ENCODE peak calls at places on chromosomes 2 and 18, in ten cellular contexts. One of them, this sample, is unnamed.

GRCh38 chr2:162344617-162344950 is 652 bp downstream of the GCA start:
- DNase-seq in GOT3: no peak
- DNase-seq in GM13977: no peak
- DNase-seq in NCI-H1092 treated with DMSO at 0.1 percent for 48 hours: no peak
- DNase-seq in T-helper 9 cell: no peak
- DNase-seq in BE2C: no peak
- DNase-seq in activated T-cell treated with anti-CD3 and anti-CD28 coated beads for 1 hour: no peak
- DNase-seq in PC-9: no peak
- DNase-seq in GM20000: no peak
- DNase-seq in trophoblast cell: no peak
- DNase-seq in this sample: no peak

GRCh38 chr18:7168408-7168807 is 50.8 kb upstream of the LAMA1 start:
- DNase-seq in GOT3: no peak
- DNase-seq in GM13977: no peak
- DNase-seq in NCI-H1092 treated with DMSO at 0.1 percent for 48 hours: no peak
- DNase-seq in T-helper 9 cell: no peak
- DNase-seq in BE2C: no peak
- DNase-seq in activated T-cell treated with anti-CD3 and anti-CD28 coated beads for 1 hour: no peak
- DNase-seq in PC-9: no peak
- DNase-seq in GM20000: no peak
- DNase-seq in trophoblast cell: no peak
- DNase-seq in this sample: no peak

GRCh38 chr2:58081000-58081399 is 34.4 kb downstream of the VRK2 start:
- DNase-seq in GOT3: no peak
- DNase-seq in GM13977: no peak
- DNase-seq in NCI-H1092 treated with DMSO at 0.1 percent for 48 hours: no peak
- DNase-seq in T-helper 9 cell: no peak
- DNase-seq in BE2C: no peak
- DNase-seq in activated T-cell treated with anti-CD3 and anti-CD28 coated beads for 1 hour: no peak
- DNase-seq in PC-9: no peak
- DNase-seq in GM20000: no peak
- DNase-seq in trophoblast cell: no peak
- DNase-seq in this sample: no peak

GRCh38 chr2:74548919-74549684 is 4.6 kb downstream of the LOXL3 start:
- DNase-seq in GOT3: no peak
- DNase-seq in GM13977: peak
- DNase-seq in NCI-H1092 treated with DMSO at 0.1 percent for 48 hours: peak
- DNase-seq in T-helper 9 cell: no peak
- DNase-seq in BE2C: peak
- DNase-seq in activated T-cell treated with anti-CD3 and anti-CD28 coated beads for 1 hour: no peak
- DNase-seq in PC-9: peak
- DNase-seq in GM20000: peak
- DNase-seq in trophoblast cell: no peak
- DNase-seq in this sample: no peak

GRCh38 chr2:233791883-233792329 is 13.8 kb downstream of the MROH2A start:
- DNase-seq in GOT3: no peak
- DNase-seq in GM13977: no peak
- DNase-seq in NCI-H1092 treated with DMSO at 0.1 percent for 48 hours: no peak
- DNase-seq in T-helper 9 cell: no peak
- DNase-seq in BE2C: no peak
- DNase-seq in activated T-cell treated with anti-CD3 and anti-CD28 coated beads for 1 hour: no peak
- DNase-seq in PC-9: no peak
- DNase-seq in GM20000: no peak
- DNase-seq in trophoblast cell: no peak
- DNase-seq in this sample: no peak

GRCh38 chr2:236163483-236164200 is 4.5 kb downstream of the GBX2 start:
- DNase-seq in GOT3: no peak
- DNase-seq in GM13977: no peak
- DNase-seq in NCI-H1092 treated with DMSO at 0.1 percent for 48 hours: no peak
- DNase-seq in T-helper 9 cell: no peak
- DNase-seq in BE2C: no peak
- DNase-seq in activated T-cell treated with anti-CD3 and anti-CD28 coated beads for 1 hour: no peak
- DNase-seq in PC-9: no peak
- DNase-seq in GM20000: peak
- DNase-seq in trophoblast cell: no peak
- DNase-seq in this sample: no peak

GRCh38 chr2:159454185-159454584 is 162.2 kb downstream of the BAZ2B start:
- DNase-seq in GOT3: no peak
- DNase-seq in GM13977: no peak
- DNase-seq in NCI-H1092 treated with DMSO at 0.1 percent for 48 hours: no peak
- DNase-seq in T-helper 9 cell: no peak
- DNase-seq in BE2C: no peak
- DNase-seq in activated T-cell treated with anti-CD3 and anti-CD28 coated beads for 1 hour: no peak
- DNase-seq in PC-9: peak
- DNase-seq in GM20000: no peak
- DNase-seq in trophoblast cell: peak
- DNase-seq in this sample: no peak

GRCh38 chr18:10027031-10027430 is 113.2 kb downstream of the VAPA start:
- DNase-seq in GOT3: no peak
- DNase-seq in GM13977: no peak
- DNase-seq in NCI-H1092 treated with DMSO at 0.1 percent for 48 hours: no peak
- DNase-seq in T-helper 9 cell: no peak
- DNase-seq in BE2C: no peak
- DNase-seq in activated T-cell treated with anti-CD3 and anti-CD28 coated beads for 1 hour: no peak
- DNase-seq in PC-9: no peak
- DNase-seq in GM20000: no peak
- DNase-seq in trophoblast cell: no peak
- DNase-seq in this sample: no peak

GRCh38 chr2:239983004-239983778 is 42.0 kb downstream of the NDUFA10 start:
- DNase-seq in GOT3: no peak
- DNase-seq in GM13977: no peak
- DNase-seq in NCI-H1092 treated with DMSO at 0.1 percent for 48 hours: no peak
- DNase-seq in T-helper 9 cell: no peak
- DNase-seq in BE2C: no peak
- DNase-seq in activated T-cell treated with anti-CD3 and anti-CD28 coated beads for 1 hour: no peak
- DNase-seq in PC-9: no peak
- DNase-seq in GM20000: no peak
- DNase-seq in trophoblast cell: no peak
- DNase-seq in this sample: no peak

GRCh38 chr18:56522826-56523225 is 115.6 kb downstream of the TXNL1 start:
- DNase-seq in GOT3: no peak
- DNase-seq in GM13977: no peak
- DNase-seq in NCI-H1092 treated with DMSO at 0.1 percent for 48 hours: no peak
- DNase-seq in T-helper 9 cell: no peak
- DNase-seq in BE2C: no peak
- DNase-seq in activated T-cell treated with anti-CD3 and anti-CD28 coated beads for 1 hour: no peak
- DNase-seq in PC-9: no peak
- DNase-seq in GM20000: no peak
- DNase-seq in trophoblast cell: no peak
- DNase-seq in this sample: no peak

GRCh38 chr2:236246711-236247246 is 17.4 kb downstream of the ASB18 start:
- DNase-seq in GOT3: no peak
- DNase-seq in GM13977: no peak
- DNase-seq in NCI-H1092 treated with DMSO at 0.1 percent for 48 hours: no peak
- DNase-seq in T-helper 9 cell: no peak
- DNase-seq in BE2C: no peak
- DNase-seq in activated T-cell treated with anti-CD3 and anti-CD28 coated beads for 1 hour: no peak
- DNase-seq in PC-9: no peak
- DNase-seq in GM20000: no peak
- DNase-seq in trophoblast cell: no peak
- DNase-seq in this sample: no peak

GRCh38 chr2:24343225-24343882 is 17.0 kb downstream of the ITSN2 start:
- DNase-seq in GOT3: no peak
- DNase-seq in GM13977: no peak
- DNase-seq in NCI-H1092 treated with DMSO at 0.1 percent for 48 hours: no peak
- DNase-seq in T-helper 9 cell: no peak
- DNase-seq in BE2C: no peak
- DNase-seq in activated T-cell treated with anti-CD3 and anti-CD28 coated beads for 1 hour: no peak
- DNase-seq in PC-9: no peak
- DNase-seq in GM20000: no peak
- DNase-seq in trophoblast cell: no peak
- DNase-seq in this sample: no peak

GRCh38 chr2:156918410-156918809 is 339.1 kb upstream of the GALNT5 start:
- DNase-seq in GOT3: no peak
- DNase-seq in GM13977: no peak
- DNase-seq in NCI-H1092 treated with DMSO at 0.1 percent for 48 hours: no peak
- DNase-seq in T-helper 9 cell: no peak
- DNase-seq in BE2C: no peak
- DNase-seq in activated T-cell treated with anti-CD3 and anti-CD28 coated beads for 1 hour: no peak
- DNase-seq in PC-9: no peak
- DNase-seq in GM20000: no peak
- DNase-seq in trophoblast cell: no peak
- DNase-seq in this sample: no peak

GRCh38 chr2:184783576-184783975 is 185.2 kb downstream of the ZNF804A start:
- DNase-seq in GOT3: no peak
- DNase-seq in GM13977: no peak
- DNase-seq in NCI-H1092 treated with DMSO at 0.1 percent for 48 hours: no peak
- DNase-seq in T-helper 9 cell: no peak
- DNase-seq in BE2C: no peak
- DNase-seq in activated T-cell treated with anti-CD3 and anti-CD28 coated beads for 1 hour: no peak
- DNase-seq in PC-9: no peak
- DNase-seq in GM20000: no peak
- DNase-seq in trophoblast cell: no peak
- DNase-seq in this sample: no peak

GRCh38 chr2:225415809-225416208 is 16.3 kb downstream of the NYAP2 start:
- DNase-seq in GOT3: no peak
- DNase-seq in GM13977: no peak
- DNase-seq in NCI-H1092 treated with DMSO at 0.1 percent for 48 hours: no peak
- DNase-seq in T-helper 9 cell: no peak
- DNase-seq in BE2C: no peak
- DNase-seq in activated T-cell treated with anti-CD3 and anti-CD28 coated beads for 1 hour: no peak
- DNase-seq in PC-9: no peak
- DNase-seq in GM20000: no peak
- DNase-seq in trophoblast cell: no peak
- DNase-seq in this sample: no peak

GRCh38 chr2:164079258-164079657 is 343.4 kb upstream of the FIGN start:
- DNase-seq in GOT3: no peak
- DNase-seq in GM13977: no peak
- DNase-seq in NCI-H1092 treated with DMSO at 0.1 percent for 48 hours: no peak
- DNase-seq in T-helper 9 cell: no peak
- DNase-seq in BE2C: no peak
- DNase-seq in activated T-cell treated with anti-CD3 and anti-CD28 coated beads for 1 hour: no peak
- DNase-seq in PC-9: no peak
- DNase-seq in GM20000: no peak
- DNase-seq in trophoblast cell: no peak
- DNase-seq in this sample: no peak

GRCh38 chr18:23648456-23648855 is 14.3 kb downstream of the ANKRD29 start:
- DNase-seq in GOT3: no peak
- DNase-seq in GM13977: no peak
- DNase-seq in NCI-H1092 treated with DMSO at 0.1 percent for 48 hours: no peak
- DNase-seq in T-helper 9 cell: no peak
- DNase-seq in BE2C: no peak
- DNase-seq in activated T-cell treated with anti-CD3 and anti-CD28 coated beads for 1 hour: no peak
- DNase-seq in PC-9: no peak
- DNase-seq in GM20000: no peak
- DNase-seq in trophoblast cell: no peak
- DNase-seq in this sample: no peak

GRCh38 chr2:1486670-1487069 is 73.4 kb downstream of the TPO start:
- DNase-seq in GOT3: no peak
- DNase-seq in GM13977: no peak
- DNase-seq in NCI-H1092 treated with DMSO at 0.1 percent for 48 hours: no peak
- DNase-seq in T-helper 9 cell: no peak
- DNase-seq in BE2C: no peak
- DNase-seq in activated T-cell treated with anti-CD3 and anti-CD28 coated beads for 1 hour: no peak
- DNase-seq in PC-9: no peak
- DNase-seq in GM20000: no peak
- DNase-seq in trophoblast cell: no peak
- DNase-seq in this sample: no peak

GRCh38 chr2:219886615-219887014 is 259.2 kb downstream of the SLC4A3 start:
- DNase-seq in GOT3: no peak
- DNase-seq in GM13977: no peak
- DNase-seq in NCI-H1092 treated with DMSO at 0.1 percent for 48 hours: no peak
- DNase-seq in T-helper 9 cell: no peak
- DNase-seq in BE2C: no peak
- DNase-seq in activated T-cell treated with anti-CD3 and anti-CD28 coated beads for 1 hour: no peak
- DNase-seq in PC-9: no peak
- DNase-seq in GM20000: no peak
- DNase-seq in trophoblast cell: no peak
- DNase-seq in this sample: no peak

GRCh38 chr2:233855345-233855744 is 1.0 kb upstream of the HJURP start:
- DNase-seq in GOT3: no peak
- DNase-seq in GM13977: no peak
- DNase-seq in NCI-H1092 treated with DMSO at 0.1 percent for 48 hours: no peak
- DNase-seq in T-helper 9 cell: no peak
- DNase-seq in BE2C: no peak
- DNase-seq in activated T-cell treated with anti-CD3 and anti-CD28 coated beads for 1 hour: no peak
- DNase-seq in PC-9: no peak
- DNase-seq in GM20000: no peak
- DNase-seq in trophoblast cell: no peak
- DNase-seq in this sample: no peak

GRCh38 chr2:238108423-238109201 is 8.5 kb downstream of the ESPNL start:
- DNase-seq in GOT3: no peak
- DNase-seq in GM13977: no peak
- DNase-seq in NCI-H1092 treated with DMSO at 0.1 percent for 48 hours: no peak
- DNase-seq in T-helper 9 cell: no peak
- DNase-seq in BE2C: peak
- DNase-seq in activated T-cell treated with anti-CD3 and anti-CD28 coated beads for 1 hour: no peak
- DNase-seq in PC-9: no peak
- DNase-seq in GM20000: peak
- DNase-seq in trophoblast cell: no peak
- DNase-seq in this sample: no peak

GRCh38 chr2:84516234-84516986 is at the start of gene DNAH6:
- DNase-seq in GOT3: peak
- DNase-seq in GM13977: peak
- DNase-seq in NCI-H1092 treated with DMSO at 0.1 percent for 48 hours: peak
- DNase-seq in T-helper 9 cell: peak
- DNase-seq in BE2C: peak
- DNase-seq in activated T-cell treated with anti-CD3 and anti-CD28 coated beads for 1 hour: peak
- DNase-seq in PC-9: no peak
- DNase-seq in GM20000: peak
- DNase-seq in trophoblast cell: peak
- DNase-seq in this sample: peak

GRCh38 chr2:54665436-54665856 is 58.0 kb upstream of the EML6 start:
- DNase-seq in GOT3: no peak
- DNase-seq in GM13977: peak
- DNase-seq in NCI-H1092 treated with DMSO at 0.1 percent for 48 hours: peak
- DNase-seq in T-helper 9 cell: no peak
- DNase-seq in BE2C: peak
- DNase-seq in activated T-cell treated with anti-CD3 and anti-CD28 coated beads for 1 hour: no peak
- DNase-seq in PC-9: no peak
- DNase-seq in GM20000: peak
- DNase-seq in trophoblast cell: peak
- DNase-seq in this sample: no peak

GRCh38 chr18:27184115-27185024 is 738 bp downstream of the CHST9 start:
- DNase-seq in GOT3: no peak
- DNase-seq in GM13977: no peak
- DNase-seq in NCI-H1092 treated with DMSO at 0.1 percent for 48 hours: no peak
- DNase-seq in T-helper 9 cell: no peak
- DNase-seq in BE2C: no peak
- DNase-seq in activated T-cell treated with anti-CD3 and anti-CD28 coated beads for 1 hour: no peak
- DNase-seq in PC-9: no peak
- DNase-seq in GM20000: peak
- DNase-seq in trophoblast cell: no peak
- DNase-seq in this sample: no peak

GRCh38 chr2:109164739-109165221 is 35.8 kb downstream of the SH3RF3 start:
- DNase-seq in GOT3: no peak
- DNase-seq in GM13977: no peak
- DNase-seq in NCI-H1092 treated with DMSO at 0.1 percent for 48 hours: no peak
- DNase-seq in T-helper 9 cell: no peak
- DNase-seq in BE2C: no peak
- DNase-seq in activated T-cell treated with anti-CD3 and anti-CD28 coated beads for 1 hour: no peak
- DNase-seq in PC-9: no peak
- DNase-seq in GM20000: no peak
- DNase-seq in trophoblast cell: no peak
- DNase-seq in this sample: no peak

GRCh38 chr2:24164416-24164973 is 10.4 kb upstream of the FAM228A start:
- DNase-seq in GOT3: no peak
- DNase-seq in GM13977: peak
- DNase-seq in NCI-H1092 treated with DMSO at 0.1 percent for 48 hours: peak
- DNase-seq in T-helper 9 cell: peak
- DNase-seq in BE2C: peak
- DNase-seq in activated T-cell treated with anti-CD3 and anti-CD28 coated beads for 1 hour: peak
- DNase-seq in PC-9: no peak
- DNase-seq in GM20000: peak
- DNase-seq in trophoblast cell: peak
- DNase-seq in this sample: peak

GRCh38 chr2:109209412-109209811 is 80.4 kb downstream of the SH3RF3 start:
- DNase-seq in GOT3: no peak
- DNase-seq in GM13977: no peak
- DNase-seq in NCI-H1092 treated with DMSO at 0.1 percent for 48 hours: no peak
- DNase-seq in T-helper 9 cell: no peak
- DNase-seq in BE2C: no peak
- DNase-seq in activated T-cell treated with anti-CD3 and anti-CD28 coated beads for 1 hour: no peak
- DNase-seq in PC-9: peak
- DNase-seq in GM20000: no peak
- DNase-seq in trophoblast cell: no peak
- DNase-seq in this sample: no peak

GRCh38 chr2:46146866-46147502 is 150.2 kb upstream of the EPAS1 start:
- DNase-seq in GOT3: no peak
- DNase-seq in GM13977: no peak
- DNase-seq in NCI-H1092 treated with DMSO at 0.1 percent for 48 hours: no peak
- DNase-seq in T-helper 9 cell: no peak
- DNase-seq in BE2C: no peak
- DNase-seq in activated T-cell treated with anti-CD3 and anti-CD28 coated beads for 1 hour: no peak
- DNase-seq in PC-9: peak
- DNase-seq in GM20000: no peak
- DNase-seq in trophoblast cell: peak
- DNase-seq in this sample: no peak

This sample was measured in T-helper 1 cell.